ENCODE peak calls at places on chromosomes 11 and 22, in nine cellular contexts. U is pancreas; E is uterus; T is H54; Z is ELR; V is activated CD4-positive, alpha-beta T cell treated with anti-CD3 and anti-CD28 coated beads, Interleukin-2, amount 50 U/mL, for 4 hours; N is activated T-cell treated with anti-CD3 and anti-CD28 coated beads for 4 hours; P is stimulated activated CD4-positive, alpha-beta T cell treated with anti-CD3 and anti-CD28 coated beads, Interleukin-1b, Interleukin-23, amount 100 ng/mL, for 48 hours; W is substantia nigra. Y is an unnamed sample.

GRCh38 chr22:50577987-50578775 is at the start of gene CPT1B:
- DNase-seq in Z (no peak), U (no peak), V (no peak), E (no peak), T (no peak), W (no peak), N (no peak), P (no peak), Y (no peak)

GRCh38 chr11:100674212-100674611 is 12.9 kb upstream of the ARHGAP42 start:
- DNase-seq in N (no peak), Z (peak), U (no peak), P (no peak), V (no peak), E (no peak), W (no peak), T (no peak), Y (no peak)

GRCh38 chr11:133793271-133793848 is 52.0 kb downstream of the SPATA19 start:
- DNase-seq in V (no peak), N (no peak), W (no peak), E (no peak), T (no peak), U (no peak), P (no peak), Z (no peak), Y (no peak)

GRCh38 chr11:132028380-132029240 is 658.2 kb downstream of the NTM start:
- DNase-seq in T (peak), Z (peak), V (no peak), P (no peak), N (no peak), W (no peak), U (no peak), E (peak), Y (peak)

GRCh38 chr22:31350410-31350863 is 4.3 kb upstream of the PATZ1 start:
- DNase-seq in T (no peak), W (peak), N (no peak), Z (no peak), E (no peak), U (no peak), P (no peak), V (no peak), Y (peak)

GRCh38 chr11:132125855-132126841 is 755.7 kb downstream of the NTM start:
- DNase-seq in U (no peak), V (no peak), N (no peak), Z (peak), W (no peak), T (no peak), E (no peak), P (no peak), Y (peak)

GRCh38 chr11:126573325-126574076 is 218.0 kb downstream of the ST3GAL4 start:
- DNase-seq in U (no peak), Z (no peak), E (no peak), P (no peak), W (no peak), N (no peak), T (no peak), V (no peak), Y (no peak)

GRCh38 chr11:66265531-66266377 is 2.7 kb upstream of the RAB1B start:
- DNase-seq in U (peak), Z (no peak), W (no peak), E (no peak), N (no peak), P (no peak), T (no peak), V (no peak), Y (no peak)

GRCh38 chr22:38239101-38239761 is 33.6 kb downstream of the TMEM184B start:
- DNase-seq in Z (peak), P (no peak), W (peak), V (no peak), U (no peak), E (no peak), N (no peak), T (peak), Y (no peak)

GRCh38 chr11:82790723-82791487 is 57.2 kb upstream of the FAM181B start:
- DNase-seq in W (no peak), Z (no peak), T (no peak), V (no peak), N (no peak), P (no peak), U (no peak), E (peak), Y (no peak)

GRCh38 chr11:808427-809286 is 1.1 kb upstream of the RPLP2 start:
- DNase-seq in U (no peak), E (no peak), Z (no peak), W (no peak), V (no peak), N (no peak), P (no peak), T (peak), Y (no peak)

GRCh38 chr11:131441398-131441797 is 71.0 kb downstream of the NTM start:
- DNase-seq in U (no peak), E (no peak), N (no peak), T (no peak), W (no peak), Z (no peak), V (no peak), P (no peak), Y (no peak)

GRCh38 chr11:64729851-64730382 is 6.9 kb upstream of the NRXN2 start:
- DNase-seq in U (peak), W (no peak), P (no peak), N (no peak), V (no peak), E (no peak), Z (no peak), T (no peak), Y (peak)

GRCh38 chr11:965206-965775 is 39.6 kb downstream of the AP2A2 start:
- DNase-seq in N (no peak), E (no peak), T (no peak), W (no peak), P (no peak), Z (no peak), V (no peak), U (no peak), Y (no peak)

GRCh38 chr11:77374108-77374507 is 72.6 kb upstream of the GDPD4 start:
- DNase-seq in Z (no peak), T (no peak), V (no peak), E (no peak), U (no peak), W (no peak), P (no peak), N (no peak), Y (no peak)

GRCh38 chr22:44658371-44658953 is 43.5 kb upstream of the PRR5 start:
- DNase-seq in Z (no peak), V (no peak), U (no peak), N (no peak), T (no peak), P (no peak), E (peak), W (peak), Y (peak)

GRCh38 chr11:2991477-2992233 is 474 bp downstream of the NAP1L4 start:
- DNase-seq in V (peak), T (peak), W (no peak), P (no peak), Z (peak), E (no peak), N (no peak), U (no peak), Y (no peak)

GRCh38 chr22:41308054-41308453 is 6.7 kb downstream of the ZC3H7B start:
- DNase-seq in W (no peak), N (no peak), T (no peak), U (no peak), P (no peak), E (peak), Z (peak), V (no peak), Y (no peak)

GRCh38 chr22:17369553-17370035 is 334 bp downstream of the CECR2 start:
- DNase-seq in P (peak), T (no peak), V (peak), N (no peak), U (no peak), W (peak), Z (no peak), E (peak), Y (peak)

GRCh38 chr22:36184433-36185035 is 17.1 kb downstream of the APOL4 start:
- DNase-seq in W (peak), V (no peak), U (no peak), N (no peak), Z (no peak), P (no peak), E (peak), T (no peak), Y (no peak)

GRCh38 chr11:61701298-61701993 is 21.3 kb downstream of the DAGLA start:
- DNase-seq in E (no peak), P (no peak), V (no peak), T (no peak), U (no peak), Z (peak), W (no peak), N (no peak), Y (peak)

GRCh38 chr22:30795118-30795517 is 100.4 kb downstream of the OSBP2 start:
- DNase-seq in T (no peak), W (no peak), N (no peak), U (no peak), V (no peak), E (no peak), P (no peak), Z (no peak), Y (no peak)